ENCODE peak calls at places on chromosomes 16 and 17, in nine cellular contexts. Y is Right ventricle myocardium superior; P is tibial artery; X is T follicular helper cell; H is A172; V is activated CD8-positive, alpha-beta memory T cell treated with anti-CD3 and anti-CD28 coated beads, Interleukin-2, amount 10 ng/mL, durations not matched to agents 7 days and 5 days; E is GM10248; O is glutamatergic neuron; F is NCI-H2029 treated with DMSO at 0.1 percent for 48 hours. M is an unnamed sample.

GRCh38 chr16:58128721-58129096 is 472 bp downstream of the CFAP20 start:
- DNase-seq in Y (peak), P (no peak), X (peak), H (peak), V (no peak), E (peak), O (peak), F (no peak), M (no peak)

GRCh38 chr16:15732416-15732815 is 82.4 kb downstream of the NDE1 start:
- DNase-seq in Y (no peak), P (no peak), X (no peak), H (no peak), V (no peak), E (no peak), O (no peak), F (no peak), M (no peak)

GRCh38 chr17:2828396-2829038 is 32.3 kb downstream of the RAP1GAP2 start:
- DNase-seq in Y (peak), P (peak), X (peak), H (peak), V (peak), E (peak), O (peak), F (no peak), M (peak)

GRCh38 chr17:71329310-71330098 is 791.3 kb upstream of the SOX9 start:
- DNase-seq in Y (no peak), P (no peak), X (no peak), H (no peak), V (no peak), E (no peak), O (no peak), F (peak), M (no peak)

GRCh38 chr17:47935961-47936360 is 5.4 kb upstream of the PNPO start:
- DNase-seq in Y (no peak), P (no peak), X (no peak), H (peak), V (no peak), E (no peak), O (no peak), F (no peak), M (no peak)

GRCh38 chr17:80861892-80862291 is 129.7 kb upstream of the CHMP6 start:
- DNase-seq in Y (no peak), P (no peak), X (peak), H (no peak), V (peak), E (no peak), O (peak), F (no peak), M (no peak)

GRCh38 chr17:28228109-28228840 is 90.7 kb upstream of the TMEM97 start:
- DNase-seq in Y (no peak), P (no peak), X (no peak), H (no peak), V (no peak), E (no peak), O (no peak), F (no peak), M (no peak)

GRCh38 chr16:49453001-49453400 is 79.4 kb downstream of the C16orf78 start:
- DNase-seq in Y (no peak), P (no peak), X (no peak), H (no peak), V (no peak), E (no peak), O (no peak), F (no peak), M (no peak)

GRCh38 chr17:42311240-42312034 is 23.1 kb downstream of the STAT5A start:
- DNase-seq in Y (peak), P (peak), X (no peak), H (no peak), V (no peak), E (no peak), O (peak), F (no peak), M (peak)

GRCh38 chr17:81179861-81180260 is 13.8 kb upstream of the AATK start:
- DNase-seq in Y (no peak), P (no peak), X (no peak), H (no peak), V (no peak), E (no peak), O (no peak), F (no peak), M (no peak)

GRCh38 chr17:20046629-20047028 is 37.5 kb downstream of the SPECC1 start:
- DNase-seq in Y (no peak), P (no peak), X (no peak), H (no peak), V (no peak), E (no peak), O (no peak), F (no peak), M (no peak)

GRCh38 chr16:12067714-12068401 is 91.3 kb downstream of the SNX29 start:
- DNase-seq in Y (peak), P (no peak), X (no peak), H (peak), V (peak), E (peak), O (peak), F (peak), M (no peak)

GRCh38 chr17:40632206-40632605 is 15.4 kb downstream of the SMARCE1 start:
- DNase-seq in Y (no peak), P (no peak), X (no peak), H (no peak), V (no peak), E (no peak), O (no peak), F (no peak), M (no peak)

GRCh38 chr17:30550512-30551273 is 73.5 kb downstream of the GOSR1 start:
- DNase-seq in Y (no peak), P (no peak), X (no peak), H (peak), V (peak), E (peak), O (peak), F (no peak), M (no peak)

GRCh38 chr16:71899171-71899570 is 3.8 kb downstream of the IST1 start:
- DNase-seq in Y (no peak), P (no peak), X (no peak), H (no peak), V (no peak), E (no peak), O (no peak), F (no peak), M (no peak)

GRCh38 chr16:20485408-20485807 is 34.1 kb downstream of the ACSM2A start:
- DNase-seq in Y (no peak), P (no peak), X (no peak), H (no peak), V (no peak), E (no peak), O (no peak), F (no peak), M (no peak)

GRCh38 chr16:57263585-57264351 is 18.7 kb downstream of the ARL2BP start:
- DNase-seq in Y (no peak), P (no peak), X (no peak), H (no peak), V (no peak), E (no peak), O (no peak), F (no peak), M (no peak)

M was measured in uterus.